ENCODE peak calls at places on chromosomes 3 and 15, in four cellular contexts. U, K, X and J are unnamed samples.

GRCh38 chr3:113051827-113052226 is 61.0 kb downstream of the GTPBP8 start:
- DNase-seq in U (no peak), K (no peak), X (no peak), J (no peak)

GRCh38 chr3:189121088-189121487 is 50.7 kb upstream of the TPRG1 start:
- DNase-seq in U (no peak), K (no peak), X (no peak), J (no peak)

GRCh38 chr3:138459619-138460535 is 25.5 kb downstream of the ESYT3 start:
- DNase-seq in U (no peak), K (no peak), X (no peak), J (peak; percentile 42)

GRCh38 chr3:127161236-127161635 is 31.7 kb upstream of the PRR23E start:
- DNase-seq in U (no peak), K (no peak), X (no peak), J (no peak)

GRCh38 chr3:121974601-121975111 is 47.4 kb downstream of the ILDR1 start:
- DNase-seq in U (no peak), K (no peak), X (no peak), J (no peak)

GRCh38 chr3:158352551-158352950 is 218.4 kb upstream of the MLF1 start:
- DNase-seq in U (no peak), K (no peak), X (no peak), J (no peak)

GRCh38 chr15:38648116-38648843 is 83.7 kb upstream of the RASGRP1 start:
- DNase-seq in U (no peak), K (no peak), X (no peak), J (no peak)

GRCh38 chr3:31851278-31851677 is 129.8 kb downstream of the OSBPL10 start:
- DNase-seq in U (no peak), K (no peak), X (no peak), J (no peak)

GRCh38 chr3:160403028-160403545 is 3.6 kb downstream of the SMC4 start:
- DNase-seq in U (no peak), K (no peak), X (no peak), J (no peak)

GRCh38 chr3:20984594-20985207 is 766.3 kb downstream of the ZNF385D start:
- DNase-seq in U (no peak), K (no peak), X (no peak), J (no peak)

GRCh38 chr3:46998121-46998851 is 18.8 kb downstream of the NBEAL2 start:
- DNase-seq in U (peak; percentile 47), K (no peak), X (peak; percentile 88), J (peak; percentile 74)

GRCh38 chr3:151789853-151790463 is 24.0 kb upstream of the AADAC start:
- DNase-seq in U (peak; percentile 4), K (no peak), X (no peak), J (no peak)

GRCh38 chr3:193814166-193814565 is 221.2 kb downstream of the OPA1 start:
- DNase-seq in U (no peak), K (no peak), X (no peak), J (no peak)

GRCh38 chr3:100289339-100289738 is 28.5 kb downstream of the TBC1D23 start:
- DNase-seq in U (no peak), K (no peak), X (peak; percentile 55), J (no peak)

GRCh38 chr3:4985330-4986174 is 6.3 kb downstream of the BHLHE40 start:
- DNase-seq in U (peak; percentile 83), K (no peak), X (no peak), J (no peak)

GRCh38 chr3:39208463-39209055 is 16.2 kb upstream of the XIRP1 start:
- DNase-seq in U (peak; percentile 21), K (no peak), X (peak; percentile 76), J (no peak)

GRCh38 chr3:100207886-100208285 is 52.9 kb upstream of the TBC1D23 start:
- DNase-seq in U (no peak), K (no peak), X (no peak), J (no peak)

GRCh38 chr15:50181983-50182232 is at the start of gene SLC27A2:
- DNase-seq in U (no peak), K (no peak), X (peak; percentile 87), J (no peak)

GRCh38 chr15:101641894-101642293 is 10.3 kb downstream of the TM2D3 start:
- DNase-seq in U (no peak), K (peak; percentile 25), X (no peak), J (no peak)

GRCh38 chr15:101641134-101641764 is 10.9 kb downstream of the TM2D3 start:
- DNase-seq in U (peak; percentile 52), K (peak; percentile 56), X (peak; percentile 54), J (no peak)

GRCh38 chr15:101637549-101638318 is 14.4 kb downstream of the TM2D3 start:
- DNase-seq in U (no peak), K (no peak), X (no peak), J (no peak)

GRCh38 chr15:101646652-101647051 is 5.5 kb downstream of the TM2D3 start:
- DNase-seq in U (no peak), K (no peak), X (no peak), J (no peak)

DNA sequence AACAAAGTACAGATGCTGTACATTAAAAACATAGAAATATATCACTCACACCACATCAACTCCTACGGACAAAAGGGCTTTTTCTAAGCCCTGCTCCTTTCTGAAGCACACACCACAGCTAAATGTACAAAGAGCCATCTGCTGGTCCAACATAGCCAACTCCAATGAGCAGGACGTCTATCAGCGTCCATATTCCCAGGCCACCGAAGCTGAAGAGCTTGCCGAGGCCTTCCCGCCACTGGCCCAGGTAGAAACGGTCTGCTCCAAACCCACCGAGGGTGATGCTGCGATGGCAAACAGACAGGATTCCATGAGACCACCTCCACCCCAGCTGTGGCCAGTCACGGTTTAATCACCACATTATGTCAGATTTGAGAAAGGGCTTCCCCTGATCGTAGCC is 9.8 kb downstream of the TM2D3 start:
- DNase-seq in U (no peak), K (no peak), X (no peak), J (no peak)
- TF ChIP-seq BRCA1 in U (no peak), K (no peak), X (no peak), J (no peak)

DNA sequence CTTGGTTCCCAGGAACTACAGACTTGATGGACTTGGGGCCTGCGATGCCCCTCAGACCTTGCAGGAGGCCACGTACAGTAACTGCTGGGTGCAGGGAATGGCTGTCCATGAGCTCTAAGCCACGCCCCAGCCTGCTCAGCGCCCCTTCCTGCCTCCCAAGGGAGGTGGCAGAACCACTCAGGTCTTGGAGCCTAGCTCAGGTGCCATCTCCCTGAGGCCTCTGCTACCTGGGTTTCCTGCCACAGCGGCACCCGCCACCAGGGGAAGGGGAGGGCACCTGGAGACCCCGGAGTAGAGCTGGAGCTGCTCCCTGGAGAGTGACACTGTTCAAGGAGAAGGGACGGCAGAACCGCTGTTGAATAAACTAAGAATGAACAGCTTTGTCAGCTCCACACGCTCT is 77.8 kb upstream of the RPL32 start:
- DNase-seq in U (no peak), K (no peak), X (no peak), J (no peak)
- H3K36me3 ChIP-seq in U (peaks cover 49% of the 10 kb centered on the region), K (peaks cover 39% of the 10 kb centered on the region), X (peaks cover 82% of the 10 kb centered on the region), J (peaks cover 9% of the 10 kb centered on the region)

GRCh38 chr15:99409097-99409473 is 156.7 kb upstream of the MEF2A start:
- DNase-seq in U (peak; percentile 66), K (no peak), X (no peak), J (peak; percentile 58)
- TF ChIP-seq BRCA1 in U (no peak), K (no peak), X (no peak), J (no peak)

GRCh38 chr15:66134284-66134683 is 119.3 kb downstream of the MEGF11 start:
- DNase-seq in U (no peak), K (no peak), X (no peak), J (no peak)
- H3K36me3 ChIP-seq in U (no peaks in the 10 kb centered on the region), K (no peaks in the 10 kb centered on the region), X (no peaks in the 10 kb centered on the region), J (no peaks in the 10 kb centered on the region)

DNA sequence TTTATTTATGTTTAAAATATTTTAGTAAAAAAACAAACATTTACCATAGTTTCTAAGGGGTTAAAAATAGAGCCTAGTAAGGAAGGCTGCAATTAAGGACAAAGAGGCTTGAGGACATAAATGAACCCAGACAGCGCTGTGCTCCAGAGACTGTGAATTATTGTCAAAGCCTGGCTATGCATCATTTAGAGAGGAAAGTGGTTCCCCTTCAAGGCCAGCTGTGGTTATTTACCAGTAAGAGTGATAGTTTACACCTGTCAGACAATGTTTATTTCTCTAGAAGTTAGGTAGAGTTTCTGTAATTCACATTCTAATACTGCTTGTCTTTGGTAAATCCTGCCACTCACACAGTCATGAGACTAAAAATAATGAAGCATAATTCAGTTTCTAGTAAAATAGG is 32.4 kb upstream of the PIK3R4 start:
- DNase-seq in U (no peak), K (peak; percentile 59), X (no peak), J (no peak)
- TF ChIP-seq BRCA1 in U (no peak), K (no peak), X (no peak), J (no peak)